ENCODE peak calls at places on chromosomes 11 and 22, in six cellular contexts. Y is kidney epithelial cell, B is SK-N-SH, A is fibroblast of mammary gland, K is IMR-90, I is ovary. F is an unnamed sample.

GRCh38 chr22:21642584-21643448 is 714 bp downstream of the SDF2L1 start:
- DNase-seq in Y (no peak), B (peak), A (peak), K (peak), I (no peak), F (peak)

GRCh38 chr11:2800655-2801531 is 84.7 kb downstream of the CDKN1C start:
- DNase-seq in Y (no peak), B (no peak), A (no peak), K (no peak), I (peak), F (no peak)

GRCh38 chr11:70500076-70500847 is 101.9 kb downstream of the CTTN start:
- DNase-seq in Y (no peak), B (no peak), A (no peak), K (no peak), I (peak), F (no peak)

GRCh38 chr11:65213322-65214211 is 31.8 kb downstream of the CAPN1 start:
- DNase-seq in Y (no peak), B (no peak), A (no peak), K (peak), I (no peak), F (no peak)

GRCh38 chr22:39288135-39288898 is 31.1 kb downstream of the RPL3 start:
- DNase-seq in Y (no peak), B (no peak), A (peak), K (no peak), I (no peak), F (no peak)

GRCh38 chr22:43342347-43343261 is 568 bp downstream of the SCUBE1 start:
- DNase-seq in Y (no peak), B (peak), A (no peak), K (no peak), I (no peak), F (no peak)

GRCh38 chr11:134995746-134996145 is 583.7 kb upstream of the B3GAT1 start:
- DNase-seq in Y (no peak), B (no peak), A (no peak), K (no peak), I (no peak), F (no peak)

GRCh38 chr11:10412266-10412665 is 42.8 kb upstream of the AMPD3 start:
- DNase-seq in Y (no peak), B (no peak), A (no peak), K (no peak), I (no peak), F (no peak)

GRCh38 chr22:27752771-27753170 is 48.8 kb downstream of the MN1 start:
- DNase-seq in Y (no peak), B (no peak), A (peak), K (no peak), I (no peak), F (no peak)

GRCh38 chr11:116224154-116224888 is 548.5 kb downstream of the BUD13 start:
- DNase-seq in Y (no peak), B (peak), A (peak), K (peak), I (peak), F (peak)

GRCh38 chr11:96317576-96317975 is 25.4 kb downstream of the MAML2 start:
- DNase-seq in Y (no peak), B (no peak), A (no peak), K (no peak), I (no peak), F (no peak)

GRCh38 chr22:45975266-45976161 is 1.4 kb downstream of the WNT7B start:
- DNase-seq in Y (no peak), B (peak), A (no peak), K (no peak), I (no peak), F (no peak)

GRCh38 chr22:19942886-19943664 is 1.5 kb upstream of the TXNRD2 start:
- DNase-seq in Y (peak), B (no peak), A (peak), K (peak), I (peak), F (peak)

GRCh38 chr11:9765320-9766101 is 101.6 kb downstream of the SWAP70 start:
- DNase-seq in Y (no peak), B (no peak), A (peak), K (peak), I (peak), F (peak)

GRCh38 chr11:63738720-63739360 is 29.7 kb downstream of the ZFTA start:
- DNase-seq in Y (peak), B (peak), A (peak), K (peak), I (peak), F (peak)

GRCh38 chr11:111665779-111666178 is 63.5 kb downstream of the SIK2 start:
- DNase-seq in Y (no peak), B (no peak), A (peak), K (peak), I (no peak), F (peak)

GRCh38 chr22:48105254-48105653 is 1342.8 kb downstream of the TBC1D22A start:
- DNase-seq in Y (no peak), B (no peak), A (no peak), K (no peak), I (no peak), F (no peak)

GRCh38 chr22:29784451-29785361 is 17.5 kb downstream of the UQCR10 start:
- DNase-seq in Y (no peak), B (no peak), A (no peak), K (peak), I (peak), F (no peak)

GRCh38 chr11:68031136-68031459 is 617 bp downstream of the NDUFS8 start:
- DNase-seq in Y (no peak), B (no peak), A (no peak), K (no peak), I (no peak), F (no peak)

GRCh38 chr11:115408036-115408911 is 95.9 kb downstream of the CADM1 start:
- DNase-seq in Y (no peak), B (no peak), A (no peak), K (peak), I (peak), F (peak)

GRCh38 chr11:4454031-4454430 is 4.9 kb downstream of the OR52K2 start:
- DNase-seq in Y (no peak), B (no peak), A (no peak), K (no peak), I (no peak), F (no peak)

GRCh38 chr11:69057236-69057635 is 8.5 kb downstream of the TPCN2 start:
- DNase-seq in Y (no peak), B (no peak), A (no peak), K (no peak), I (no peak), F (no peak)

GRCh38 chr11:68878022-68878421 is 25.6 kb downstream of the MRPL21 start:
- DNase-seq in Y (no peak), B (no peak), A (no peak), K (no peak), I (no peak), F (no peak)

DNA sequence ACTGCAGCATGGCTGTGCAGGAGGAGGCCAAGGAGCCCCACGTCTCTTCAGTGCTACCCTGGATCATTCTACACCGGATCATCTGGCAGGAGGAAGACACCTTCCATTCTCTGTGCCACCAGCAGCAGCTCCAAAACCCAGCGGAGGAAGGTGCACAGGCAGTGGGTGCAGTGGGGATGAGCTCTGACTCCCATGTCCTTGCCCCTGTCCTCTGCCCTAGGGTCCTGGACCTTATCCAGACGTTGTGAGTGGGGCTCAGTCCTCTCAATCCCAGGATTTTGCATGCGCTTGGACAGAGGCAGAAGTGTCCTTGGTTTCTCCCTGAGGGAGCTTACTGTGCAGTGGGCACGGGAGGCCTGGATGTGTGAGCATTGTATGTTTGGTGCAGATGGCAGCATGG is 61.3 kb downstream of the CABIN1 start:
- DNase-seq in Y (no peak), B (no peak), A (no peak), K (no peak), I (no peak), F (no peak)
- H3K4me3 ChIP-seq in Y (no peak), B (no peak), A (no peak), K (no peak), I (no peak), F (no peak)

GRCh38 chr11:61791737-61792309 is 576 bp downstream of the TMEM258 start:
- DNase-seq in Y (peak), B (peak), A (peak), K (peak), I (peak), F (peak)
- TF ChIP-seq CTCF in Y (no peak), B (no peak), A (no peak), K (no peak), I (no peak), F (no peak)

DNA sequence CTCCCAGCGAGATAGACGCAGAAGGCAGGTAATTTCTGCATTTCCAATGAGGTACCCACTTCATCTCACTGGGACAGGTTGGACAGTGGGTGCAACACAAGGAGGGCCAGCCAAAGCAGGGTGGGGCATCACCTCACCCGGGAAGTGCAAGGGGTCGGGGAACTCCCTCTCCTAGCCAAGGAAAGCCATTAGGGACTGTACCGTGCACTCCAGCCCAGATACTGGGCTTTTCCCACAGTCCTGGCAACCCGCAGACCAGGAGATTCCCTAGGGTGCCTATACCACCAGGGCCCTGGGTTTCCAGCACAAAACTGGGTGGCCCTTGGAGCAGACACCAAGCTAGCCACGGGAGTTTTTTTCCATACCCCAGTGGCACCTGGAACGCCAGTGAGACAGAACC is 17.2 kb downstream of the TRPC6 start:
- DNase-seq in Y (no peak), B (no peak), A (no peak), K (no peak), I (no peak), F (no peak)
- H3K4me3 ChIP-seq in Y (no peak), B (no peak), A (no peak), K (no peak), I (no peak), F (no peak)

GRCh38 chr11:121755191-121755590 is 302.4 kb upstream of the SORL1-AS1 start:
- DNase-seq in Y (no peak), B (no peak), A (no peak), K (no peak), I (no peak), F (no peak)

GRCh38 chr11:121761171-121761570 is 308.4 kb upstream of the SORL1-AS1 start:
- DNase-seq in Y (no peak), B (no peak), A (no peak), K (no peak), I (no peak), F (no peak)

GRCh38 chr11:121754603-121755002 is 301.8 kb upstream of the SORL1-AS1 start:
- DNase-seq in Y (no peak), B (no peak), A (peak), K (peak), I (peak), F (no peak)

GRCh38 chr11:121762820-121763219 is 310.1 kb upstream of the SORL1-AS1 start:
- DNase-seq in Y (no peak), B (peak), A (peak), K (peak), I (peak), F (peak)

DNA sequence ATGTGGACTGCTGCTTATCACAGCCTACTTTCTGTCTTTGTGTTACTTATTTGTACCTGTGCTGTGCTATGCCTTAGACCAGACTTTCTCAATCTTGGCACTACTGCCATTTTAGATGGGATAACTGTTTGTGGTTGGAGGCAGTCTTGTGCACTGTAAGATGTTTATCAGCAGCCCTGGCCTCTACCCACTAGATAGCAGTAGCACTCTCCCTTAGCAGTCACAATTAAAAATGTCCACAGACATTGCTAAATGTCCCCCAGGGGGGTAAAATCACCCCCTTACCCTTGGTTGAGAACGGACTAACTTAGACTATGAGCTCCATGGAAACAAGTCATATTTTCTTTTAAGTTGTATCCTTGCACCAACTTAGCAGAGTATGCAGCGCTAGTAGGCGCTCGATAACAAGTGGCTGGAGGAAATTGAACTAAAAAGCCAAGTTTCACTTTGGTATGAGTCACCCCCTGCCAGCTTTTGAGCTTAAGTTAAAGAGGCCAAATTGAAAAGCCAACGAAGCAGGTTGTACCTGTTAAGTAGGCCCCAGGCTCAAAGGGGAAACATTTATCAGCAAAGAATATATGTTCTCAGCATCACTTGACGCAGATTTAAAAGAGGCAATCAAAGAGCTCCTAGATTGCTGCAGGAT is 304.8 kb upstream of the SORL1-AS1 start:
- DNase-seq in Y (no peak), B (no peak), A (no peak), K (no peak), I (no peak), F (peak)
- TF ChIP-seq CTCF in Y (no peak), B (no peak), A (no peak), K (no peak), I (no peak), F (no peak)

GRCh38 chr22:37169412-37169811 is 18.6 kb downstream of the C1QTNF6 start:
- DNase-seq in Y (no peak), B (no peak), A (no peak), K (no peak), I (no peak), F (no peak)

GRCh38 chr22:37165940-37166674 is 16.4 kb upstream of the IL2RB start:
- DNase-seq in Y (no peak), B (no peak), A (no peak), K (no peak), I (no peak), F (no peak)

GRCh38 chr22:37167981-37168647 is 18.4 kb upstream of the IL2RB start:
- DNase-seq in Y (no peak), B (no peak), A (no peak), K (no peak), I (peak), F (no peak)

GRCh38 chr22:37166675-37167066 is 17.0 kb upstream of the IL2RB start:
- DNase-seq in Y (no peak), B (peak), A (peak), K (peak), I (peak), F (peak)

DNA sequence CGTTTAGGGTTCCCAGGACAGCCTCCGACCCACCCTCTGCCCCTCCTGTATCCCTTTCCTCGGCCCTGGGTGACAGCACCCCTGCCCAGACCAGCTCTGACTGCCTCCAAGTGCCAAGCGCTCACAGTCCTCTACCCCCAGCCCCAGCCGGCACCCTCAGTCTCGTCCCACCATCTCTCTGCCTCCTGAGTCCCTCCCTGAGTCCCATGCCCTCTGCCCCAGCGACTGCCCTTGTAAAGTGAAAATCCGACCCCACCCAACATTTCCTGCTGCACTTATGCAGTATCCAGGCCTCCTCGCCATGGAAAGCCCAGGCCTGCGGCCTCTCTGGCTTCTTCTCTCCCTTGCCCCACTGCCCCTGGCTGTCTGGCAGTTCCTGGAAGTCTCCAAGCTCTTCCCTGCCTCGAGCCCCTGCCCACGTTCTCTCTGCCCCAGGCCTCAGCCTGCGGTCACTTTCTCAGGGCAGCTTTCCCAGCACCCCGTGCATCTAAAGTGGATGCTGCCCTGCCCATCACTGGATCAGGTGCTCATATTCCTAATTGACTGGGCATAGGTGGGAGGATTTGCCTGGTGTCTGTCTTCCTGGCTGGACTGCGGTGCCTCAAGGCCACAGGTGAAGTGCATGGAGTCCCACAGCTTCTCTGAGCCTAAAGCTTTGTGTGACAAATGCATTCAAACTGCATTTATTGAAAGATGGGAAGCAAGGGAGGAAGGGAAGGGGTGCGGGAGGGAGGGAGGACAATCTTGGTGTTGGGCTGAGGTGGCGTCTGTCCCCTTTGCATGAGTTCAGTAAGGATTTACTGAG is 17.7 kb upstream of the IL2RB start:
- DNase-seq in Y (no peak), B (no peak), A (no peak), K (no peak), I (peak), F (no peak)
- H3K4me3 ChIP-seq in Y (no peak), B (no peak), A (no peak), K (no peak), I (no peak), F (no peak)

GRCh38 chr11:33329705-33330329 is 72.6 kb downstream of the HIPK3 start:
- DNase-seq in Y (peak), B (peak), A (peak), K (peak), I (no peak), F (peak)
- TF ChIP-seq CTCF in Y (peak), B (peak), A (peak), K (peak), I (peak), F (peak)

DNA sequence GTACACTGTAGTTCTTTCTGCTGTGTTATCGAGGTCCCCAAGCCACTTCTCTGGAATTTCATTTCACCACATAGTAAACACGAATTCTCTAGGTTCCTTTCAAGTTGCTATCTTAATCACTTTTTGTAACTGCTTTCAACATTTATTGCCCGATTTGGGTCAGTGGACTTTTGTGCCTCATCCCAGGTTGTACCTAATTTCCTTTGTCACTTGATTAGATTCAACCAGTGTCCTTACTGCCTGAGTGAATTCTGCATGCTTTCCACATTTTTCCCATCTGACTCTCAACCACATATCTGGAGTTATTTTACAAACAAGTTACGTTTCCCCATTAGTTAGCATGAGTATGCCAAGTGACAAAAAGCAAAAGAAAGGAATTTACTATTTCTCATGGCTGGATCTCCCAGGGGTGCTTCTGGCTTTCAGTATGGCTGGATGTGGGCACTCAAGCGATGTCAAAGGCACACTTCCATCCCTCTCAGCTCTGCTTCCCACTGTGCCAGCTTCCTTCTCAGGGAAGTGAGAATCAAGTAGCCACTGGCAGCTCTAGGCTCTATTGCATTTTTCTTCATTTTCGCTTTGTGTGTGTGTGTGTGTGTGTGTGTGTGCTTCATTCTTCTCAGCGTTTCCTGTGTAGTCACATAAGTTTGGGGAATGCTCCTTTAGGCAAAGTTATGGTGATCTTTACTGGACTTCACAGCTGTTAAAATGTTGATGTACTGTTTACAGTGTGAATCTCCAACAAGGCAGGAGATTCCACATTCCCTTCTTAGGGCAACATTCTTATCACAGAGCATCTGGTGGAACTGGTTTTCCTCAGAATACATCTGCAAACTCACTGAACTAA is 128.9 kb downstream of the DBX1 start:
- DNase-seq in Y (peak), B (no peak), A (peak), K (peak), I (no peak), F (peak)
- H3K4me3 ChIP-seq in Y (no peak), B (no peak), A (no peak), K (peak), I (no peak), F (no peak)

GRCh38 chr11:17468094-17468493 is 8.6 kb downstream of the ABCC8 start:
- DNase-seq in Y (no peak), B (no peak), A (no peak), K (no peak), I (no peak), F (no peak)
- TF ChIP-seq CTCF in Y (no peak), B (no peak), A (no peak), K (no peak), I (no peak), F (no peak)

GRCh38 chr22:18064636-18065035 is 13.2 kb upstream of the PEX26 start:
- DNase-seq in Y (no peak), B (no peak), A (no peak), K (no peak), I (no peak), F (no peak)
- H3K4me3 ChIP-seq in Y (no peak), B (no peak), A (no peak), K (no peak), I (no peak), F (no peak)